ENCODE peak calls at places on chromosome 4, in seven cellular contexts. One of them, this sample, is unnamed.

GRCh38 chr4:82139287-82139686 is 234.5 kb downstream of the HNRNPD start:
- DNase-seq in astrocyte of the hippocampus: no peak
- DNase-seq in NCI-H748 treated with DMSO at 0.1 percent for 48 hours: no peak
- DNase-seq in LHCN-M2: no peak
- DNase-seq in right atrium auricular region: no peak
- DNase-seq in activated naive CD8-positive, alpha-beta T cell treated with anti-CD3 and anti-CD28 coated beads, Interleukin-2, amount 10 ng/mL, durations not matched to agents 7 days and 5 days: no peak
- DNase-seq in amygdala: no peak
- DNase-seq in this sample: no peak

GRCh38 chr4:31237242-31237641 is 517.1 kb downstream of the PCDH7 start:
- DNase-seq in LHCN-M2: no peak
- DNase-seq in NCI-H748 treated with DMSO at 0.1 percent for 48 hours: no peak
- DNase-seq in right atrium auricular region: no peak
- DNase-seq in astrocyte of the hippocampus: peak; percentile 22
- DNase-seq in activated naive CD8-positive, alpha-beta T cell treated with anti-CD3 and anti-CD28 coated beads, Interleukin-2, amount 10 ng/mL, durations not matched to agents 7 days and 5 days: no peak
- DNase-seq in amygdala: no peak
- DNase-seq in this sample: no peak

GRCh38 chr4:176755624-176756023 is 37.1 kb downstream of the VEGFC start:
- DNase-seq in amygdala: no peak
- DNase-seq in astrocyte of the hippocampus: no peak
- DNase-seq in right atrium auricular region: no peak
- DNase-seq in NCI-H748 treated with DMSO at 0.1 percent for 48 hours: no peak
- DNase-seq in activated naive CD8-positive, alpha-beta T cell treated with anti-CD3 and anti-CD28 coated beads, Interleukin-2, amount 10 ng/mL, durations not matched to agents 7 days and 5 days: no peak
- DNase-seq in LHCN-M2: peak; percentile 45
- DNase-seq in this sample: no peak

GRCh38 chr4:76723916-76724315 is 174.0 kb downstream of the SOWAHB start:
- DNase-seq in right atrium auricular region: no peak
- DNase-seq in NCI-H748 treated with DMSO at 0.1 percent for 48 hours: no peak
- DNase-seq in activated naive CD8-positive, alpha-beta T cell treated with anti-CD3 and anti-CD28 coated beads, Interleukin-2, amount 10 ng/mL, durations not matched to agents 7 days and 5 days: no peak
- DNase-seq in amygdala: no peak
- DNase-seq in astrocyte of the hippocampus: peak; percentile 66
- DNase-seq in LHCN-M2: peak; percentile 81
- DNase-seq in this sample: no peak

GRCh38 chr4:8198206-8198905 is 734 bp upstream of the SH3TC1 start:
- DNase-seq in right atrium auricular region: no peak
- DNase-seq in LHCN-M2: no peak
- DNase-seq in NCI-H748 treated with DMSO at 0.1 percent for 48 hours: no peak
- DNase-seq in astrocyte of the hippocampus: no peak
- DNase-seq in activated naive CD8-positive, alpha-beta T cell treated with anti-CD3 and anti-CD28 coated beads, Interleukin-2, amount 10 ng/mL, durations not matched to agents 7 days and 5 days: no peak
- DNase-seq in amygdala: no peak
- DNase-seq in this sample: no peak

GRCh38 chr4:188396037-188396436 is 256.8 kb downstream of the TRIML1 start:
- DNase-seq in LHCN-M2: no peak
- DNase-seq in NCI-H748 treated with DMSO at 0.1 percent for 48 hours: no peak
- DNase-seq in right atrium auricular region: no peak
- DNase-seq in amygdala: no peak
- DNase-seq in astrocyte of the hippocampus: no peak
- DNase-seq in activated naive CD8-positive, alpha-beta T cell treated with anti-CD3 and anti-CD28 coated beads, Interleukin-2, amount 10 ng/mL, durations not matched to agents 7 days and 5 days: no peak
- DNase-seq in this sample: no peak

GRCh38 chr4:85724801-85725548 is 250.0 kb downstream of the ARHGAP24 start:
- DNase-seq in amygdala: no peak
- DNase-seq in LHCN-M2: peak; percentile 43
- DNase-seq in astrocyte of the hippocampus: peak; percentile 40
- DNase-seq in right atrium auricular region: no peak
- DNase-seq in NCI-H748 treated with DMSO at 0.1 percent for 48 hours: no peak
- DNase-seq in activated naive CD8-positive, alpha-beta T cell treated with anti-CD3 and anti-CD28 coated beads, Interleukin-2, amount 10 ng/mL, durations not matched to agents 7 days and 5 days: no peak
- DNase-seq in this sample: no peak

GRCh38 chr4:176451441-176451840 is 131.7 kb downstream of the SPCS3 start:
- DNase-seq in right atrium auricular region: no peak
- DNase-seq in LHCN-M2: no peak
- DNase-seq in activated naive CD8-positive, alpha-beta T cell treated with anti-CD3 and anti-CD28 coated beads, Interleukin-2, amount 10 ng/mL, durations not matched to agents 7 days and 5 days: no peak
- DNase-seq in NCI-H748 treated with DMSO at 0.1 percent for 48 hours: peak; percentile 55
- DNase-seq in amygdala: peak; percentile 66
- DNase-seq in astrocyte of the hippocampus: no peak
- DNase-seq in this sample: no peak

GRCh38 chr4:60201052-60201673 is 999.0 kb upstream of the ADGRL3 start:
- DNase-seq in NCI-H748 treated with DMSO at 0.1 percent for 48 hours: peak; percentile 18
- DNase-seq in amygdala: no peak
- DNase-seq in LHCN-M2: peak; percentile 33
- DNase-seq in astrocyte of the hippocampus: peak; percentile 74
- DNase-seq in activated naive CD8-positive, alpha-beta T cell treated with anti-CD3 and anti-CD28 coated beads, Interleukin-2, amount 10 ng/mL, durations not matched to agents 7 days and 5 days: no peak
- DNase-seq in right atrium auricular region: no peak
- DNase-seq in this sample: peak; percentile 55

GRCh38 chr4:121726642-121727268 is 30.0 kb upstream of the ANXA5 start:
- DNase-seq in NCI-H748 treated with DMSO at 0.1 percent for 48 hours: peak; percentile 12
- DNase-seq in astrocyte of the hippocampus: peak; percentile 78
- DNase-seq in LHCN-M2: peak; percentile 76
- DNase-seq in amygdala: no peak
- DNase-seq in right atrium auricular region: no peak
- DNase-seq in activated naive CD8-positive, alpha-beta T cell treated with anti-CD3 and anti-CD28 coated beads, Interleukin-2, amount 10 ng/mL, durations not matched to agents 7 days and 5 days: no peak
- DNase-seq in this sample: peak; percentile 66

GRCh38 chr4:24800273-24800880 is 5.0 kb downstream of the SOD3 start:
- DNase-seq in amygdala: no peak
- DNase-seq in activated naive CD8-positive, alpha-beta T cell treated with anti-CD3 and anti-CD28 coated beads, Interleukin-2, amount 10 ng/mL, durations not matched to agents 7 days and 5 days: no peak
- DNase-seq in NCI-H748 treated with DMSO at 0.1 percent for 48 hours: no peak
- DNase-seq in LHCN-M2: no peak
- DNase-seq in right atrium auricular region: peak; percentile 60
- DNase-seq in astrocyte of the hippocampus: no peak
- DNase-seq in this sample: no peak

GRCh38 chr4:137693641-137694040 is 161.3 kb upstream of the PCDH18 start:
- DNase-seq in LHCN-M2: no peak
- DNase-seq in amygdala: no peak
- DNase-seq in astrocyte of the hippocampus: no peak
- DNase-seq in right atrium auricular region: no peak
- DNase-seq in NCI-H748 treated with DMSO at 0.1 percent for 48 hours: no peak
- DNase-seq in activated naive CD8-positive, alpha-beta T cell treated with anti-CD3 and anti-CD28 coated beads, Interleukin-2, amount 10 ng/mL, durations not matched to agents 7 days and 5 days: no peak
- DNase-seq in this sample: no peak

GRCh38 chr4:4761128-4761991 is 98.1 kb upstream of the MSX1 start:
- DNase-seq in NCI-H748 treated with DMSO at 0.1 percent for 48 hours: no peak
- DNase-seq in right atrium auricular region: no peak
- DNase-seq in astrocyte of the hippocampus: peak; percentile 36
- DNase-seq in LHCN-M2: no peak
- DNase-seq in amygdala: no peak
- DNase-seq in activated naive CD8-positive, alpha-beta T cell treated with anti-CD3 and anti-CD28 coated beads, Interleukin-2, amount 10 ng/mL, durations not matched to agents 7 days and 5 days: no peak
- DNase-seq in this sample: no peak

GRCh38 chr4:59570850-59571476 is 1629.2 kb upstream of the ADGRL3 start:
- DNase-seq in LHCN-M2: peak; percentile 9
- DNase-seq in amygdala: no peak
- DNase-seq in activated naive CD8-positive, alpha-beta T cell treated with anti-CD3 and anti-CD28 coated beads, Interleukin-2, amount 10 ng/mL, durations not matched to agents 7 days and 5 days: no peak
- DNase-seq in NCI-H748 treated with DMSO at 0.1 percent for 48 hours: no peak
- DNase-seq in right atrium auricular region: no peak
- DNase-seq in astrocyte of the hippocampus: no peak
- DNase-seq in this sample: no peak

GRCh38 chr4:152010680-152011079 is 249.9 kb upstream of the GATB start:
- DNase-seq in astrocyte of the hippocampus: no peak
- DNase-seq in activated naive CD8-positive, alpha-beta T cell treated with anti-CD3 and anti-CD28 coated beads, Interleukin-2, amount 10 ng/mL, durations not matched to agents 7 days and 5 days: no peak
- DNase-seq in amygdala: no peak
- DNase-seq in LHCN-M2: no peak
- DNase-seq in right atrium auricular region: no peak
- DNase-seq in NCI-H748 treated with DMSO at 0.1 percent for 48 hours: no peak
- DNase-seq in this sample: no peak

GRCh38 chr4:120869511-120870278 is 52.8 kb downstream of the PRDM5 start:
- DNase-seq in LHCN-M2: no peak
- DNase-seq in amygdala: no peak
- DNase-seq in astrocyte of the hippocampus: no peak
- DNase-seq in right atrium auricular region: no peak
- DNase-seq in activated naive CD8-positive, alpha-beta T cell treated with anti-CD3 and anti-CD28 coated beads, Interleukin-2, amount 10 ng/mL, durations not matched to agents 7 days and 5 days: no peak
- DNase-seq in NCI-H748 treated with DMSO at 0.1 percent for 48 hours: no peak
- DNase-seq in this sample: no peak

GRCh38 chr4:78065514-78066192 is 8.5 kb downstream of the FRAS1 start:
- DNase-seq in amygdala: no peak
- DNase-seq in NCI-H748 treated with DMSO at 0.1 percent for 48 hours: peak; percentile 82
- DNase-seq in LHCN-M2: no peak
- DNase-seq in activated naive CD8-positive, alpha-beta T cell treated with anti-CD3 and anti-CD28 coated beads, Interleukin-2, amount 10 ng/mL, durations not matched to agents 7 days and 5 days: no peak
- DNase-seq in right atrium auricular region: no peak
- DNase-seq in astrocyte of the hippocampus: no peak
- DNase-seq in this sample: no peak

GRCh38 chr4:112515278-112516075 is 503 bp downstream of the NEUROG2 start:
- DNase-seq in NCI-H748 treated with DMSO at 0.1 percent for 48 hours: no peak
- DNase-seq in astrocyte of the hippocampus: peak; percentile 71
- DNase-seq in activated naive CD8-positive, alpha-beta T cell treated with anti-CD3 and anti-CD28 coated beads, Interleukin-2, amount 10 ng/mL, durations not matched to agents 7 days and 5 days: peak; percentile 70
- DNase-seq in amygdala: peak; percentile 7
- DNase-seq in right atrium auricular region: no peak
- DNase-seq in LHCN-M2: peak; percentile 46
- DNase-seq in this sample: no peak

GRCh38 chr4:16991455-16991854 is 93.0 kb upstream of the LDB2 start:
- DNase-seq in activated naive CD8-positive, alpha-beta T cell treated with anti-CD3 and anti-CD28 coated beads, Interleukin-2, amount 10 ng/mL, durations not matched to agents 7 days and 5 days: no peak
- DNase-seq in amygdala: no peak
- DNase-seq in astrocyte of the hippocampus: no peak
- DNase-seq in LHCN-M2: no peak
- DNase-seq in NCI-H748 treated with DMSO at 0.1 percent for 48 hours: no peak
- DNase-seq in right atrium auricular region: no peak
- DNase-seq in this sample: no peak

GRCh38 chr4:1170805-1171305 is 1.5 kb downstream of the SPON2 start:
- DNase-seq in NCI-H748 treated with DMSO at 0.1 percent for 48 hours: no peak
- DNase-seq in astrocyte of the hippocampus: no peak
- DNase-seq in amygdala: no peak
- DNase-seq in LHCN-M2: no peak
- DNase-seq in right atrium auricular region: no peak
- DNase-seq in activated naive CD8-positive, alpha-beta T cell treated with anti-CD3 and anti-CD28 coated beads, Interleukin-2, amount 10 ng/mL, durations not matched to agents 7 days and 5 days: no peak
- DNase-seq in this sample: no peak